ENCODE peak calls at places on chromosomes 3 and 15, in seven cellular contexts. One of them, this sample, is unnamed.
A peak's percentile ranks its signal among the peaks of the same experiment; 100 is the strongest.

GRCh38 chr3:172622156-172622555 is 88.7 kb downstream of the NCEH1 start:
- DNase-seq in activated CD4-positive, CD25-positive, alpha-beta regulatory T cell: no peak
- DNase-seq in transverse colon: no peak
- DNase-seq in cardiac muscle cell: no peak
- DNase-seq in A549: no peak
- DNase-seq in stimulated activated naive CD8-positive, alpha-beta T cell treated with anti-CD3 and anti-CD28 coated beads, Interleukin-15, Interleukin-2, amounts not matched to agents 100 U/mL and 50 U/mL, for 24 hours: no peak
- DNase-seq in tibial artery: no peak
- DNase-seq in this sample: no peak

GRCh38 chr15:57861039-57861638 is 154.6 kb downstream of the POLR2M start:
- DNase-seq in activated CD4-positive, CD25-positive, alpha-beta regulatory T cell: peak; percentile 4
- DNase-seq in transverse colon: no peak
- DNase-seq in cardiac muscle cell: peak; percentile 83
- DNase-seq in A549: peak; percentile 28
- DNase-seq in stimulated activated naive CD8-positive, alpha-beta T cell treated with anti-CD3 and anti-CD28 coated beads, Interleukin-15, Interleukin-2, amounts not matched to agents 100 U/mL and 50 U/mL, for 24 hours: no peak
- DNase-seq in tibial artery: no peak
- DNase-seq in this sample: no peak

GRCh38 chr3:34793066-34793465 is 846.3 kb upstream of the ARPP21 start:
- DNase-seq in activated CD4-positive, CD25-positive, alpha-beta regulatory T cell: no peak
- DNase-seq in transverse colon: no peak
- DNase-seq in cardiac muscle cell: no peak
- DNase-seq in A549: no peak
- DNase-seq in stimulated activated naive CD8-positive, alpha-beta T cell treated with anti-CD3 and anti-CD28 coated beads, Interleukin-15, Interleukin-2, amounts not matched to agents 100 U/mL and 50 U/mL, for 24 hours: no peak
- DNase-seq in tibial artery: no peak
- DNase-seq in this sample: no peak

GRCh38 chr15:94079459-94079858 is 151.9 kb upstream of the MCTP2 start:
- DNase-seq in activated CD4-positive, CD25-positive, alpha-beta regulatory T cell: no peak
- DNase-seq in transverse colon: no peak
- DNase-seq in cardiac muscle cell: no peak
- DNase-seq in A549: no peak
- DNase-seq in stimulated activated naive CD8-positive, alpha-beta T cell treated with anti-CD3 and anti-CD28 coated beads, Interleukin-15, Interleukin-2, amounts not matched to agents 100 U/mL and 50 U/mL, for 24 hours: no peak
- DNase-seq in tibial artery: no peak
- DNase-seq in this sample: no peak

GRCh38 chr15:34056921-34057320 is 17.9 kb upstream of the AVEN start:
- DNase-seq in activated CD4-positive, CD25-positive, alpha-beta regulatory T cell: no peak
- DNase-seq in transverse colon: no peak
- DNase-seq in cardiac muscle cell: peak; percentile 17
- DNase-seq in A549: no peak
- DNase-seq in stimulated activated naive CD8-positive, alpha-beta T cell treated with anti-CD3 and anti-CD28 coated beads, Interleukin-15, Interleukin-2, amounts not matched to agents 100 U/mL and 50 U/mL, for 24 hours: no peak
- DNase-seq in tibial artery: no peak
- DNase-seq in this sample: no peak

GRCh38 chr15:67981118-67981685 is 72.9 kb upstream of the PIAS1 start:
- DNase-seq in activated CD4-positive, CD25-positive, alpha-beta regulatory T cell: no peak
- DNase-seq in transverse colon: no peak
- DNase-seq in cardiac muscle cell: no peak
- DNase-seq in A549: no peak
- DNase-seq in stimulated activated naive CD8-positive, alpha-beta T cell treated with anti-CD3 and anti-CD28 coated beads, Interleukin-15, Interleukin-2, amounts not matched to agents 100 U/mL and 50 U/mL, for 24 hours: no peak
- DNase-seq in tibial artery: no peak
- DNase-seq in this sample: no peak

GRCh38 chr15:63480441-63480821 is 24.0 kb upstream of the USP3 start:
- DNase-seq in activated CD4-positive, CD25-positive, alpha-beta regulatory T cell: no peak
- DNase-seq in transverse colon: no peak
- DNase-seq in cardiac muscle cell: no peak
- DNase-seq in A549: no peak
- DNase-seq in stimulated activated naive CD8-positive, alpha-beta T cell treated with anti-CD3 and anti-CD28 coated beads, Interleukin-15, Interleukin-2, amounts not matched to agents 100 U/mL and 50 U/mL, for 24 hours: no peak
- DNase-seq in tibial artery: no peak
- DNase-seq in this sample: no peak

GRCh38 chr15:82890338-82891024 is 62.0 kb downstream of the HOMER2 start:
- DNase-seq in activated CD4-positive, CD25-positive, alpha-beta regulatory T cell: no peak
- DNase-seq in transverse colon: no peak
- DNase-seq in cardiac muscle cell: peak; percentile 10
- DNase-seq in A549: no peak
- DNase-seq in stimulated activated naive CD8-positive, alpha-beta T cell treated with anti-CD3 and anti-CD28 coated beads, Interleukin-15, Interleukin-2, amounts not matched to agents 100 U/mL and 50 U/mL, for 24 hours: no peak
- DNase-seq in tibial artery: no peak
- DNase-seq in this sample: no peak

GRCh38 chr3:113745273-113746068 is 578 bp downstream of the NAA50 start:
- DNase-seq in activated CD4-positive, CD25-positive, alpha-beta regulatory T cell: peak; percentile 60
- DNase-seq in transverse colon: peak; percentile 81
- DNase-seq in cardiac muscle cell: peak; percentile 89
- DNase-seq in A549: peak; percentile 95
- DNase-seq in stimulated activated naive CD8-positive, alpha-beta T cell treated with anti-CD3 and anti-CD28 coated beads, Interleukin-15, Interleukin-2, amounts not matched to agents 100 U/mL and 50 U/mL, for 24 hours: peak; percentile 73
- DNase-seq in tibial artery: peak; percentile 84
- DNase-seq in this sample: peak; percentile 86

GRCh38 chr3:46662771-46663551 is 30.5 kb downstream of the ALS2CL start:
- DNase-seq in activated CD4-positive, CD25-positive, alpha-beta regulatory T cell: no peak
- DNase-seq in transverse colon: peak; percentile 18
- DNase-seq in cardiac muscle cell: peak; percentile 37
- DNase-seq in A549: no peak
- DNase-seq in stimulated activated naive CD8-positive, alpha-beta T cell treated with anti-CD3 and anti-CD28 coated beads, Interleukin-15, Interleukin-2, amounts not matched to agents 100 U/mL and 50 U/mL, for 24 hours: no peak
- DNase-seq in tibial artery: no peak
- DNase-seq in this sample: peak; percentile 54

GRCh38 chr3:10992017-10992945 is at the start of gene SLC6A1:
- DNase-seq in activated CD4-positive, CD25-positive, alpha-beta regulatory T cell: no peak
- DNase-seq in transverse colon: no peak
- DNase-seq in cardiac muscle cell: peak; percentile 15
- DNase-seq in A549: no peak
- DNase-seq in stimulated activated naive CD8-positive, alpha-beta T cell treated with anti-CD3 and anti-CD28 coated beads, Interleukin-15, Interleukin-2, amounts not matched to agents 100 U/mL and 50 U/mL, for 24 hours: no peak
- DNase-seq in tibial artery: peak; percentile 68
- DNase-seq in this sample: no peak

GRCh38 chr15:90531147-90531546 is 1.4 kb downstream of the CRTC3 start:
- DNase-seq in activated CD4-positive, CD25-positive, alpha-beta regulatory T cell: no peak
- DNase-seq in transverse colon: no peak
- DNase-seq in cardiac muscle cell: no peak
- DNase-seq in A549: no peak
- DNase-seq in stimulated activated naive CD8-positive, alpha-beta T cell treated with anti-CD3 and anti-CD28 coated beads, Interleukin-15, Interleukin-2, amounts not matched to agents 100 U/mL and 50 U/mL, for 24 hours: no peak
- DNase-seq in tibial artery: no peak
- DNase-seq in this sample: no peak

GRCh38 chr15:40770147-40770721 is 454 bp downstream of the C15orf62 start:
- DNase-seq in activated CD4-positive, CD25-positive, alpha-beta regulatory T cell: no peak
- DNase-seq in transverse colon: peak; percentile 51
- DNase-seq in cardiac muscle cell: no peak
- DNase-seq in A549: no peak
- DNase-seq in stimulated activated naive CD8-positive, alpha-beta T cell treated with anti-CD3 and anti-CD28 coated beads, Interleukin-15, Interleukin-2, amounts not matched to agents 100 U/mL and 50 U/mL, for 24 hours: no peak
- DNase-seq in tibial artery: no peak
- DNase-seq in this sample: no peak

GRCh38 chr3:108088697-108089096 is 2.1 kb downstream of the CD47 start:
- DNase-seq in activated CD4-positive, CD25-positive, alpha-beta regulatory T cell: no peak
- DNase-seq in transverse colon: no peak
- DNase-seq in cardiac muscle cell: peak; percentile 17
- DNase-seq in A549: no peak
- DNase-seq in stimulated activated naive CD8-positive, alpha-beta T cell treated with anti-CD3 and anti-CD28 coated beads, Interleukin-15, Interleukin-2, amounts not matched to agents 100 U/mL and 50 U/mL, for 24 hours: peak; percentile 29
- DNase-seq in tibial artery: no peak
- DNase-seq in this sample: no peak

This sample was measured in ureter.